ENCODE peak calls at places on chromosomes 5 and 9, in four cellular contexts. I, Y, Q and U are unnamed samples.

GRCh38 chr5:128228506-128228905 is 144.9 kb downstream of the SLC12A2 start:
- DNase-seq in Q (no peak), Y (no peak), I (no peak), U (peak; percentile 58)

GRCh38 chr5:125700380-125700856 is 722.8 kb upstream of the GRAMD2B start:
- DNase-seq in Q (no peak), I (no peak), Y (peak; percentile 39), U (no peak)

GRCh38 chr9:108953983-108954574 is 19.9 kb downstream of the ABITRAM start:
- DNase-seq in Q (no peak), Y (peak; percentile 61), I (peak; percentile 43), U (peak; percentile 71)

GRCh38 chr5:143544606-143545005 is 141.1 kb upstream of the NR3C1 start:
- DNase-seq in I (no peak), Y (no peak), Q (no peak), U (no peak)

GRCh38 chr5:78016831-78017529 is 240.8 kb upstream of the TBCA start:
- DNase-seq in Y (no peak), Q (no peak), I (no peak), U (no peak)

GRCh38 chr9:134661791-134662142 is 20.2 kb downstream of the COL5A1 start:
- DNase-seq in Y (no peak), I (no peak), Q (no peak), U (peak; percentile 80)

GRCh38 chr5:106331415-106331814 is 1339.3 kb downstream of the EFNA5 start:
- DNase-seq in Q (no peak), Y (no peak), I (no peak), U (peak; percentile 98)

GRCh38 chr5:125257057-125257970 is 510.9 kb upstream of the ZNF608 start:
- DNase-seq in Y (no peak), I (no peak), Q (no peak), U (peak; percentile 7)

GRCh38 chr9:99948896-99949295 is 42.4 kb downstream of the STX17 start:
- DNase-seq in Q (no peak), I (no peak), Y (no peak), U (no peak)

GRCh38 chr9:102244916-102245315 is 506.5 kb upstream of the GRIN3A start:
- DNase-seq in Y (no peak), Q (no peak), I (no peak), U (no peak)

GRCh38 chr5:82806513-82806912 is 270.7 kb downstream of the TMEM167A start:
- DNase-seq in Y (no peak), I (no peak), Q (no peak), U (no peak)

GRCh38 chr9:84266087-84266561 is 74.4 kb downstream of the SLC28A3 start:
- DNase-seq in Q (no peak), I (peak; percentile 9), Y (peak; percentile 16), U (no peak)

GRCh38 chr9:84276741-84277140 is 63.8 kb downstream of the SLC28A3 start:
- DNase-seq in Y (no peak), Q (no peak), I (no peak), U (no peak)

GRCh38 chr9:84271887-84272556 is 68.5 kb downstream of the SLC28A3 start:
- DNase-seq in Q (no peak), Y (no peak), I (no peak), U (peak; percentile 13)

DNA sequence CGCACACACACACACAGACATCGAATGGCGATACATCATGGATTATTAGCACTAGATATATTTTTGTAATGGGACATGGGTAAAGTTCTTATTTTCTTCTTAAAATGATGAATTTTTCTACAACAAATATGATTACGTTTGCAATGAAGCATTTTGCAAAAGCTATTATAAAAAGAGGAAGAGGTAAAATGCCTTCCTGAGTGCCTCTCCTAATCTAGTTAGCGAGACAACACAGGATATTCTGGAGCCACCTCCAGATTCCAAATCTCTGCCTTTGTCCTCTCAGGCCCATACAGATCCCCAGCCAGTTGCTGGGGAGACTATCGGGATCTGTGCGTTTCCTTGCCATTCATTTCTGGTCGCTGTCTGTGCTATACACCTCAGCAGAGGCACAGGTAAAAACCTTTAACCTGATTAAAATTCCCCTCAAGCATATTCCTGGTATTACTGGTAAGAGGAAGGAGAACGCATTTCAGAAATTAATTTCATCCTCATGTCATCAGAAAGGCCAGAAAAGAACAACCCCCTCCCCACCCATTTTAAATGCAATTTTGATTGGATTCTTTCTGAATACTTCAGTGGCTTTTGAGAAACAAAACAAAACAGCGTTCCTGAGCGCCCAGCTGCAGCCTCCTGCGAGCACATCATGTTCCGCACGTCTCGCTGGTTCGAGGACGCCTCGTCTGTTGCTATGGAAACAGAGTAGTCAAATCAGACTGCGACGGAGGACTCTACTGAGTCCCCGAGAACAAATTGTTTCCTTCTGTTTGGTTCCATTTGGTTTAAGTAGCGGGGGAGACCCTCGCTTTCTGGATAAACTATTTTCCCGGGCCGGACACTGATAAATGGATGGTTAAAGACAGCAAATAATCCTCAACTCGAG is 69.3 kb downstream of the SLC28A3 start:
- DNase-seq in Y (no peak), I (no peak), Q (no peak), U (peak; percentile 69)
- TF ChIP-seq MAZ in Y (no peak), I (no peak), Q (no peak), U (no peak)

GRCh38 chr9:94110821-94111252 is 26.6 kb downstream of the PTPDC1 start:
- DNase-seq in I (no peak), Q (no peak), Y (no peak), U (peak; percentile 91)
- TF ChIP-seq MAZ in I (no peak), Q (no peak), Y (no peak), U (no peak)

DNA sequence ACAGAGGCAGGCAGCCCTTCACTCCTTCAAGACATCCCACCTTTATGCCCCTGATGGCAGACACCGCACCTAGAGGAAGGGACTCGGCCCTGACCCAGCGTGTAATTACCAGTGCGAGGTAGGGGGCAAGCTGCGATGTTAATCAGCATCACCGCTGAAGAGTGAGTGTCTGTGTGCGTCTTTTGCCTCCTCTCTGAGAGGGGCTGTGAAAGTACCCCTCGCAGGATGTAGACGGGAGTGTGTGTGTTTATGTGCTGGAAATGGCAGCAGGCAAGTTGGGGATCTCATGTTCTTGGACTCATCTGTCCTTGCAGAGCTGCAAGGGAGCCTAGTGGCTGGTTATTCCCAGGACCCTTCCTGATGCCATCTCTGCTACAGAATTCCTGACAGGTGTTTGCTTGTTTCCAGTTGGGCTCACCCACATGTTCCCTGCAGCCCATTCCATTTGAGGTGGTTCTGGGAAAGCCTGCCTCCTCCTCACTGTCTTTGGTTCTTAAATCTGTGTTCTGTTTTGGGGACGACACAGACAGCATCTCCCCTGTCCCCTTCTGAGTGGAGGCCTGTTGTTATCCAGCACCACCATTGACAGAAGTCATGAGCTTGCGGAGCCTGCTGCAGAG is 70.5 kb downstream of the ZNF618 start:
- DNase-seq in Y (no peak), I (no peak), Q (no peak), U (no peak)
- TF ChIP-seq MAZ in Y (no peak), I (no peak), Q (no peak), U (no peak)

DNA sequence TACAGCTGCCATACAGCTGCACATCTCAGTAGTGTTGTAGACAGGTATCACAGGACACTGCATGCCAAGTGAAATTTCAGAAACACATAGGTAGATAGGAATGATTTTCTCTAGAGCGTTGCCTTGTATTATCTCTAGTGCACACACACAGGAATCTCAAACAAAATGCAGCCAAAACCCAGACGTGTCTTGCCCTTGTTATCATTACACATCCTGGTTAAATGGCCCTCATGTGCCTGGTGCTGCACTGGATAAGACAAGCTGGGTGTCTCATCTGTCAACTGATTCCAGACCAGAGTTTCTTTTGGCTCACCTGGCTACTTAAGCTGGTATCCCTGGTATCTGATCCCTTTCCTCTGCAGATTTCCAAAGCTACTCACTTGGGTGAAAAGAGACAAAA is 59.7 kb downstream of the SAXO1 start:
- DNase-seq in I (no peak), Q (no peak), Y (no peak), U (no peak)
- TF ChIP-seq MAZ in I (no peak), Q (no peak), Y (no peak), U (no peak)

GRCh38 chr5:155620819-155621410 is 607.4 kb downstream of the KIF4B start:
- DNase-seq in Q (no peak), I (no peak), Y (no peak), U (no peak)

DNA sequence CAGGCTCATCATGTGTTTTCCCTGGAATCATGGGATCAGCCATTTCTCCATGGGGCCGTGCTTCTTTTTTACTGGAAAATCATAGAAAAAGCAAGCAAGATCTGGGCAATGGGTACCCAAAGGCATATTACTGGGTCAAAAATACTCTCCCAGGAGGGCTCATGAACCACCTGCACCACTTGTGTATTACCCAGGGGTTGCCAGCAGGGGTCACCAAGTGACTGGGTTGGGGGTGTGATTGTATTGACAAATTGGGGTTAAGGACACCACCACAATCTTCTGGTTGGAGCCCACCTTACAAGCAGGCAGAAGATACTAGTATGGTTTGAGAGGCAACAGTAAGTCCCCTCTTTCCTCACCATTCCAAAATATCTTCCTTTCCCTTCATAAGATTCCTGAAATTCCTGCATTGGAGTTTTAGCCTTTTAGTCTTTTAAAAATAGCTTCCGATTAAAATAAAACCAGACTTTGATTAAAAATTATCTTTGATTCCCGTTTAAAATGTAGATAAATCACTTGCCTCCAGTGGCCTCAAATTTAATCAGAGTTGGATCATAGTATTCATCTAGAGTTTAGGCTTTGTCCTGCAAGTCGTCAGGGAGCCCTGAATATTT is 603.3 kb downstream of the KIF4B start:
- DNase-seq in Q (peak; percentile 47), Y (peak; percentile 13), I (peak; percentile 52), U (no peak)
- TF ChIP-seq MAZ in Q (no peak), Y (no peak), I (no peak), U (no peak)

DNA sequence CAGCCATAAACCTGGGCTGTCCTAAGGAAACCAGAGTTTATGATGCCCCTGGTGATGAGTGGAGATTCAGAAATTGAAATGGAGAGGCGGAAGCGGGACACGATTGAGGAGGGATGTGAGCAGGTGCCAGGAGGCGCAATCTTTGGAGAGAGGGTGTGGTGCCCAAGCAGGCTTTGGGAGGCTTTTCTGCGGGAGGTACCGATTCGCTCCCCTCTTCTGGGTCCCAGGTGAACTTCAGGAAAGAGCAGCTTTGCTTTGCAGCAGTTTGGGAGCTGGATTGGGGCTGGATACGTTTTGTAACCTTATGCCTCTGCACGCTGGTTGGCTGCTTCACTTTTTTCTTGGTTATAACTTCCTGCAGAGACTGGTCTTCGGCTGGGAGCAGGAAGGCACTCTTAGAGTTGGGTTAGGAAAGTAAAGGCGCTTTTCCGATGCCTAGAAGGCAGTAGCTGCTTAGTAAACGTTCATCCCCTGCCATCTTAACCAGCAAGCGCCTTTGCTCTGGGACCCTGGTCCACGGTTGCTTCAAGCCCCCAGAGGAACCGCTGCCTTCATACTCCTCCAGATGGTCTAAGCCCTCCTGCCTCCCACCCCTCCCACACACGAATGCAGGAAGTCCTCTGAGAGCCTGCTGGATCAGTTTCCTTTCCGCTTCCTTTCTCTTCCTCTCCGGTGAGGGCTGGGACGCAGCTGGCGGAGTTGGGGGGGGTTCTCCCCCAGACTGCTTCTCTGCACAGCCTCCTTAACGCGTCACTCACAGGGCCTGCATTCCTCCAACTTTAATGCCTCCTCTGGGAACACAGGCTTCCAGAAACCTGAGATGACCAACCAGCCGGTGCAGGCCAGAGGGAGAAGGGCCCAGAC is 15.2 kb upstream of the NEK6 start:
- DNase-seq in I (no peak), Q (no peak), Y (no peak), U (peak; percentile 59)
- TF ChIP-seq MAZ in I (no peak), Q (no peak), Y (no peak), U (no peak)

GRCh38 chr9:36878161-36878560 is 155.9 kb downstream of the PAX5 start:
- DNase-seq in I (no peak), Q (no peak), Y (no peak), U (no peak)

GRCh38 chr9:36881316-36882116 is 152.6 kb downstream of the PAX5 start:
- DNase-seq in Y (no peak), Q (no peak), I (no peak), U (no peak)

GRCh38 chr9:36880075-36880474 is 154.0 kb downstream of the PAX5 start:
- DNase-seq in Q (no peak), Y (no peak), I (no peak), U (no peak)

GRCh38 chr9:36877239-36877638 is 156.8 kb downstream of the PAX5 start:
- DNase-seq in Q (no peak), I (no peak), Y (no peak), U (no peak)

GRCh38 chr9:36878986-36879982 is 154.8 kb downstream of the PAX5 start:
- DNase-seq in Q (no peak), I (no peak), Y (no peak), U (no peak)
- TF ChIP-seq MAZ in Q (no peak), I (no peak), Y (no peak), U (no peak)